ENCODE peak calls at places on chromosomes 2 and 18, in six cellular contexts. W, N, I, M, E and L are unnamed samples. For H3K4me1, the result is how much of the 10 kb centered on the place peaks cover.

GRCh38 chr2:43609304-43609883 is 13.6 kb upstream of the THADA start:
- DNase-seq in M (peak), E (peak), W (no peak), I (peak), N (peak), L (peak)

GRCh38 chr2:196277002-196277401 is 105.6 kb upstream of the STK17B start:
- DNase-seq in I (peak), M (no peak), W (no peak), N (peak), E (peak), L (no peak)

GRCh38 chr18:6629635-6630140 is 99.8 kb upstream of the ARHGAP28 start:
- DNase-seq in I (peak), N (peak), M (no peak), E (peak), W (no peak), L (no peak)

GRCh38 chr2:207107551-207107950 is 58.2 kb downstream of the KLF7 start:
- DNase-seq in W (peak), E (no peak), N (no peak), I (no peak), M (no peak), L (no peak)

GRCh38 chr18:36187138-36187825 is at the start of gene MOCOS:
- DNase-seq in W (peak), I (peak), E (peak), N (peak), M (peak), L (peak)

GRCh38 chr2:160402997-160403979 is 90.3 kb downstream of the RBMS1 start:
- DNase-seq in E (peak), I (peak), M (peak), N (peak), W (no peak), L (peak)

GRCh38 chr2:121810959-121811853 is 55.8 kb downstream of the TSN start:
- DNase-seq in E (peak), W (peak), I (peak), N (peak), M (peak), L (peak)

GRCh38 chr2:3627500-3628100 is 30.4 kb upstream of the ALLC start:
- DNase-seq in M (no peak), N (no peak), W (peak), E (no peak), I (no peak), L (no peak)

GRCh38 chr2:75200140-75200985 is 1.0 kb upstream of the TACR1 start:
- DNase-seq in M (no peak), E (peak), W (peak), I (peak), N (peak), L (peak)

GRCh38 chr2:227326783-227327182 is 1.7 kb downstream of the MFF start:
- DNase-seq in E (no peak), M (no peak), W (no peak), N (no peak), I (peak), L (no peak)

GRCh38 chr2:217939629-217940245 is 63.1 kb downstream of the TNS1 start:
- DNase-seq in M (no peak), E (no peak), W (peak), N (no peak), I (no peak), L (no peak)

GRCh38 chr2:217936952-217937351 is 65.8 kb downstream of the TNS1 start:
- DNase-seq in M (no peak), I (no peak), W (no peak), N (no peak), E (no peak), L (no peak)

GRCh38 chr2:217939220-217939619 is 63.6 kb downstream of the TNS1 start:
- DNase-seq in I (no peak), N (no peak), W (peak), E (no peak), M (no peak), L (no peak)

GRCh38 chr2:217937446-217937845 is 65.3 kb downstream of the TNS1 start:
- DNase-seq in I (no peak), N (no peak), E (peak), W (peak), M (no peak), L (no peak)

DNA sequence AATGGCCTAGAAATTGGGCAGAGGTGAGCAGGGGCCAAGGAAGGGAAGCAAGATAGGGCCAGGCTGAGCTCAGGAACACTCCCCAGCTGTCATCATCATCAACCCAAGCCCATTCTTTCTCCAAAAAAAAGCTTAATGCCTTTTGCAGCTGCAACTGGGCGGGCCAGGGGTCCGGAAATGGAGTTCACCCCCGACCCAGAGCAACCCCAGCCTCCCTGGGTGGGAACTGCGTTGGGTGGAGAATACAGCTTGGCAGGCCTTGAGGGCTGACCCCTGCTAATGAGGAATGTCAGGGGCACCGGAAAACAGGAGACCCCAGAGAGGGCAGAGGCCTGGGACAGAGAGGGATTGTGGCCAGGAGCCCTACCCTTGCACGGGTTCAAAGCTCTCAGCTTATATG is 64.8 kb downstream of the TNS1 start:
- DNase-seq in W (peak), N (no peak), M (no peak), I (no peak), E (no peak), L (no peak)
- H3K4me1 ChIP-seq in W (half or more), N (half or more), M (under half), I (half or more), E (half or more), L (under half)

DNA sequence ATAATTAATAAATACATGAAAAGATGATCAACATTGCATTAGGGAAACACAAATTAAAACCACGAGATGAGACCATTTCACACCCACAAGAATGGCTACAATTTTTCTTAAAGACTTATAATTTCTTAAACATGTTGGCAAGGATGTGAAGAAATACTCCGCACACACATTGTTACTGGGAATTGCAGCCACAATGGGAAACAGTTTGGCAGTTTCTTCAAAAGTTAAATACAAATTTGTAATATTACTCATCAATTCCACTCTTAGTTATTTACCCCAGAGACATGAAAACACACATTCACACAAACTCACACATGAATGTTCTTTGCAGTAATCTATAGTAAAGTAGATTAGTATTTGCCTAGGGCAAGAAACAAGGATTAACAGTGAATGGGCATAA is 363.3 kb upstream of the SMIM21 start:
- DNase-seq in I (no peak), N (no peak), W (no peak), E (no peak), M (no peak), L (no peak)
- H3K4me1 ChIP-seq in I (under half), N (under half), W (under half), E (under half), M (under half), L (under half)

DNA sequence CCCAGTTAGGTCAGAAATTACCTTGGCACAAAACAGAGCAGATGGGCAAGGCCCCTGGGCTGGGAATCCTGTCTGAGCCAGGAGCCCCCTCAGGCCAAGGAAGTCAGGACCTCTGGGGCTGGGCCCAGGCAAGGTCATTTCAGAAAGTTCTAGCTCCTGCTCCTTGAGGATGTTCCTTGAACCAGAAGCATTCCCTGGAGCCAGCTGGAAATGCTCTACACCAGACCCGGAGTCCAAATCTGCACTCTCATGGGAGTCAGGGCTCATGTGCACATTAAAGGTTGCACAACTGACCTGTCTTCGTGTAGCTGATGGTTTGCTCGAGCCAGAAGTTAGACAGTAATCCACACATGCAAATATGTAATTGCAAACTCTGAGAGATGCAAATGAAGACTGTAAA is 18.0 kb downstream of the PARD6G start:
- DNase-seq in M (no peak), E (peak), W (no peak), I (no peak), N (peak), L (no peak)
- H3K4me1 ChIP-seq in M (under half), E (under half), W (under half), I (under half), N (under half), L (under half)

GRCh38 chr18:58781627-58782194 is 83.0 kb upstream of the ZNF532 start:
- DNase-seq in W (peak), M (peak), N (peak), E (peak), I (peak), L (peak)

GRCh38 chr18:58785870-58786269 is 78.8 kb upstream of the ZNF532 start:
- DNase-seq in M (no peak), E (no peak), N (no peak), I (no peak), W (no peak), L (no peak)

GRCh38 chr18:58785171-58785805 is 79.4 kb upstream of the ZNF532 start:
- DNase-seq in I (peak), M (peak), N (peak), E (peak), W (no peak), L (peak)

GRCh38 chr18:58787750-58788149 is 76.9 kb upstream of the ZNF532 start:
- DNase-seq in I (no peak), W (no peak), E (no peak), N (no peak), M (no peak), L (no peak)

DNA sequence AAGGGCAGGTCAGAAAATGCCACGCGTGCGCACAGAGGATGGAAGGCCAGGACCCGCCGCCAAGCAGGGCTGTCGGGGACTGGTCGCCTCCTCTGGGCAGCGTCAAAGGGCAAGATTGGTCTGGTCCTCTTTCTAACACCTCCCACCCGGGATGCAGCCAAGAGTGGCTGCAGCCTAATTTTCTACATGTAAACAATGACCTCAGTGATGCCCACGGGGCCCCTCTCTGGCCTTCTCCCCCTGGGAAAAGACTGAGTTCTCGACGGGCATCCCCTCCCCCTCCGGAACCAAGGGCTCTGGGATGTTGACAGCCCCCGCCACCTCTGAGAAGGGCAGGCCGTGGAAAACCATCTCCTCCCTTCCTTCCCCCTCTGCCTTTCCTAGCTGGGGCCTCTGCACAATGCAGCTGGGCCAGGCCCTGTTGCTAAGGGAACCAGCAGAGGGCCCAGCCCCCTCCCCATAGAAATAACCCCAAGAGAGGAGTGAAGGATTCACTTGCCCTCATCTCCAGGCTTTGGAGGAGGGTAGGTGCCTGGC is 80.0 kb upstream of the ZNF532 start:
- DNase-seq in I (no peak), W (no peak), M (no peak), E (no peak), N (no peak), L (no peak)
- H3K4me1 ChIP-seq in I (under half), W (under half), M (under half), E (under half), N (under half), L (half or more)

GRCh38 chr18:49017813-49018552 is 67.2 kb upstream of the SMAD7 start:
- DNase-seq in E (no peak), N (no peak), I (no peak), M (no peak), W (peak), L (no peak)

GRCh38 chr18:49019446-49020045 is 68.8 kb upstream of the SMAD7 start:
- DNase-seq in N (peak), E (no peak), W (no peak), I (no peak), M (no peak), L (no peak)

GRCh38 chr18:49020129-49020528 is 69.4 kb upstream of the SMAD7 start:
- DNase-seq in M (no peak), I (no peak), E (no peak), N (no peak), W (peak), L (no peak)

GRCh38 chr18:49018961-49019445 is 68.2 kb upstream of the SMAD7 start:
- DNase-seq in W (peak), N (no peak), E (no peak), I (no peak), M (no peak), L (no peak)

DNA sequence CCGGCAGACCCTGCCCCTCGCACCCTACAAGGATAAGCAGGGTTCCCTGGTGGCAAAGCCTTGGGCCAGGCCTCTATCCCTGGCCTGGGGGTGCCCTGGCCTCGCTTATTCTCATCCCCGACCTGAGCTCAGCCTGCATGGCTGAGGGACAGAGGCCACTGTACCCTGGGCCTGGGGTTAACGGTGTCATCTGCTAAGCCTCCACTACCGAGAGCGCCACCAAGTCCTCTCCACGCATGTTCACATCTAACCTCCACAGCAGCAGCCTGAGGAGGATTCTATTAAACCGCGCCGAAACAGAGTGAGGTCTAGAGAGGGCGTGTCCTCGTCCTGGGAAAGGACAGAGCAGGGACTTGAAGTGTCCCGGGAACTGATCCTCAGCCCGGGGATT is 67.8 kb upstream of the SMAD7 start:
- DNase-seq in W (peak), E (no peak), I (no peak), M (no peak), N (no peak), L (no peak)
- H3K4me1 ChIP-seq in W (under half), E (under half), I (under half), M (under half), N (under half), L (under half)

DNA sequence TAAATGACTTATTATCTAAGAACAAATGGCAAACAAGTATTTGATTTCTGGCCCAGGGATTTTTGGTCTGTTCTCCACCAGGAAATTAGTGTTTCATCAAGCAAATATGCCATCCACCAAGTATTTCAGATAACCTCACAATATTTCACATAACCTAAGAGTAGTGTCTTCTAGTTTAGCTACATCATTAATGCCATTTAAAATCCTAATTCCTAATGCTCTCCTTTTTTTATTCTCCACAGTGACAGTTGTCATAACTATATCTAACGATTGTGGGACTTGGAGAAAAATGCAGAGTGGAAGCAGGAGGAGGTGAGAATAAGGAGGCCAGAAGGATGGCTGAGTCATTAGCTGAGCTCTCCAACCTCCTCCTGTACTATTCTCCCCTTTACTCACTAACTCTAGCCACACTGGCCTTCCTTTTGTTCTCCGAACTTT is 58.5 kb upstream of the CTLA4 start:
- DNase-seq in M (no peak), W (no peak), N (peak), I (peak), E (peak), L (no peak)
- H3K4me1 ChIP-seq in M (under half), W (under half), N (under half), I (half or more), E (under half), L (under half)

DNA sequence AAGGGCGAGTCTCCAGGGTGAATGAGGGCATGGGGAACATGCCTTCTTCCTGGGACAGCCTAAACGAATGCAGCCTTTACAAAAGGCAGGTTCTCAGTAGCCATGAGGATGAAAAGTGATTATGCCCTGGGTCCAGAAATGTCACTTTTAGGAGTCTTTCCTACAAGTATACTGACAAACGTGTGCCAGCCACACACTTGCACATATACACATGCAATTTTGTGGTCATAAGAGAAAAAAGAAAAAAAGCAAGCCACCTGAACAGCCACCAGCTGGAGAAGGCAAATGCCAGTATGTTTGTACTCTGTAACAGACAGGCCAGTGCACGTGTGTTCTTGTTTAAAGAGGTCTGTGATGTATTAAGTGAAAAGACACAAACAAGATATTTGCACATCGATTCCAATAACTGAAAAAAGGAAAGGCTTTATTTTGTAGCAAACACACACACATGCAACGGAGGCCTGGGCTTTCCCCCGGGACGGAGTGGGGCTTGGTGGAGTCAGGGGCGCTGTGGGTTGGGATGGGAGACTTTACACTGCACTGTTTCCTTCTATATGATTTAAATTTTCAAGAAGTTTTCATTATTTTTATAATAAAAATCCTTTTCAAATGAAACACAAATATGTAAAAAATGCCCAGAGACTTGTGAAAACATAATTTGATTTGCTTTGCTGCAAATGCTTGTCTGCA is 108.4 kb downstream of the FAM210A start:
- DNase-seq in I (no peak), E (no peak), N (no peak), W (no peak), M (no peak), L (no peak)
- H3K4me1 ChIP-seq in I (under half), E (under half), N (under half), W (under half), M (under half), L (under half)

GRCh38 chr18:76963951-76964350 is 141.6 kb downstream of the ZNF236 start:
- DNase-seq in I (no peak), W (no peak), M (no peak), N (no peak), E (no peak), L (no peak)

GRCh38 chr18:76970749-76971148 is 148.4 kb downstream of the ZNF236 start:
- DNase-seq in M (no peak), I (no peak), N (no peak), E (no peak), W (no peak), L (no peak)

GRCh38 chr18:76972241-76972640 is 149.9 kb downstream of the ZNF236 start:
- DNase-seq in I (no peak), W (no peak), N (no peak), E (no peak), M (no peak), L (no peak)

GRCh38 chr18:76971149-76971548 is 148.8 kb downstream of the ZNF236 start:
- DNase-seq in E (no peak), M (no peak), W (no peak), N (no peak), I (no peak), L (no peak)

GRCh38 chr18:76968073-76968472 is 145.7 kb downstream of the ZNF236 start:
- DNase-seq in E (no peak), N (no peak), M (no peak), W (no peak), I (no peak), L (no peak)
- H3K4me1 ChIP-seq in E (under half), N (under half), M (under half), W (under half), I (under half), L (under half)

DNA sequence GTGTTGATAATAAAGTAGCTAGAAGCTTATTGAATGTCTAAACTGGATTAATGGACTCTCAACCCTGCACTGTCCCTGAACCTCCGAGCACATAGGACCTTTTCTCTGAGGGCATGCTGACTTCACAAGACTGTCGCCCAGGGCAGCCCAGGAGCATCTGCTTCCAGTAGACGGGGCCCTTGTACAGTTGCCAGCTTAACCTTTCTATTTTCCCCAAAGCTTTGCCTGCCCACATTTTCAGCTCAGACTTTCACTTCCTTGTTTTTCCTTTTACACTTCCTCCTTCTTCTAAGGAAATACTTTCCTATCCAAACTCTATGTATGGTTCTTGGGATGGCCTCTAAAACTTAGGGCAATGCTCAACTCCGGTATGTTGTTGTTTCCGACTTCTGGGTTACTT is 1.3 kb downstream of the VWA3B start:
- DNase-seq in M (no peak), E (no peak), W (no peak), N (no peak), I (no peak), L (no peak)
- H3K4me1 ChIP-seq in M (under half), E (under half), W (under half), N (under half), I (under half), L (under half)

GRCh38 chr2:204964413-204964812 is 419.1 kb downstream of the PARD3B start:
- DNase-seq in W (no peak), I (no peak), E (no peak), M (no peak), N (no peak), L (no peak)
- H3K4me1 ChIP-seq in W (under half), I (under half), E (under half), M (under half), N (under half), L (under half)